ENCODE peak calls at places on chromosomes 7 and 10, in nine cellular contexts. P is Kasumi-1; O is NCI-H2081; K is lower leg skin; J is effector CD8-positive, alpha-beta T cell; Z is GM03348; E is retina; L is HT1080; W is heart left ventricle. Y is an unnamed sample.

GRCh38 chr7:141577043-141577839 is 26.0 kb downstream of the AGK start:
- DNase-seq in P (no peak), O (no peak), K (no peak), J (no peak), Z (no peak), E (no peak), L (no peak), W (no peak), Y (no peak)

GRCh38 chr10:52951819-52952218 is 179.2 kb upstream of the MBL2 start:
- DNase-seq in P (peak), O (peak), K (no peak), J (no peak), Z (peak), E (no peak), L (peak), W (peak), Y (peak)

GRCh38 chr10:84762754-84763394 is 434.5 kb downstream of the CCSER2 start:
- DNase-seq in P (no peak), O (no peak), K (no peak), J (no peak), Z (no peak), E (no peak), L (peak), W (no peak), Y (no peak)

GRCh38 chr7:32905175-32905662 is 13.7 kb upstream of the KBTBD2 start:
- DNase-seq in P (peak), O (no peak), K (no peak), J (peak), Z (peak), E (peak), L (peak), W (peak), Y (peak)

GRCh38 chr10:127904931-127905622 is 1.8 kb upstream of the PTPRE start:
- DNase-seq in P (no peak), O (no peak), K (no peak), J (no peak), Z (no peak), E (no peak), L (no peak), W (no peak), Y (no peak)

GRCh38 chr10:117444497-117445040 is 69.3 kb upstream of the PDZD8 start:
- DNase-seq in P (no peak), O (no peak), K (no peak), J (no peak), Z (no peak), E (no peak), L (no peak), W (no peak), Y (no peak)

GRCh38 chr7:123209786-123210185 is 10.0 kb upstream of the SLC13A1 start:
- DNase-seq in P (no peak), O (no peak), K (no peak), J (no peak), Z (no peak), E (no peak), L (no peak), W (no peak), Y (no peak)

GRCh38 chr10:103820101-103821062 is 35.0 kb downstream of the SH3PXD2A start:
- DNase-seq in P (peak), O (peak), K (no peak), J (no peak), Z (peak), E (no peak), L (no peak), W (peak), Y (no peak)

GRCh38 chr7:13028731-13029099 is 341.3 kb downstream of the ARL4A start:
- DNase-seq in P (no peak), O (no peak), K (no peak), J (no peak), Z (no peak), E (no peak), L (no peak), W (no peak), Y (no peak)

GRCh38 chr7:44145419-44145968 is 4.4 kb upstream of the MYL7 start:
- DNase-seq in P (no peak), O (no peak), K (no peak), J (peak), Z (no peak), E (peak), L (no peak), W (no peak), Y (no peak)

GRCh38 chr7:90857595-90857994 is 261.5 kb downstream of the CDK14 start:
- DNase-seq in P (no peak), O (peak), K (no peak), J (no peak), Z (no peak), E (no peak), L (no peak), W (peak), Y (no peak)

GRCh38 chr10:44827431-44828006 is 83.6 kb upstream of the TMEM72 start:
- DNase-seq in P (no peak), O (no peak), K (no peak), J (no peak), Z (no peak), E (no peak), L (no peak), W (no peak), Y (no peak)

GRCh38 chr10:5618829-5619228 is 47.6 kb downstream of the ASB13 start:
- DNase-seq in P (no peak), O (no peak), K (peak), J (no peak), Z (peak), E (no peak), L (no peak), W (no peak), Y (no peak)

GRCh38 chr7:134058980-134059379 is 68.2 kb upstream of the LRGUK start:
- DNase-seq in P (peak), O (no peak), K (no peak), J (no peak), Z (no peak), E (no peak), L (no peak), W (no peak), Y (no peak)

GRCh38 chr7:43764807-43765491 is 6.5 kb downstream of the BLVRA start:
- DNase-seq in P (no peak), O (no peak), K (no peak), J (no peak), Z (no peak), E (no peak), L (peak), W (no peak), Y (peak)

GRCh38 chr10:58827381-58827780 is 314.7 kb downstream of the BICC1 start:
- DNase-seq in P (no peak), O (no peak), K (no peak), J (no peak), Z (no peak), E (no peak), L (no peak), W (no peak), Y (no peak)

Y was measured in NCI-H460.